ENCODE peak calls at places on chromosomes 13 and 19, in nine cellular contexts. One of them, this sample, is unnamed.

GRCh38 chr13:79883216-79883615 is 402.3 kb downstream of the NDFIP2 start:
- DNase-seq in nephron progenitor cell: no peak
- DNase-seq in activated T-helper 1 cell treated with anti-CD3 and anti-CD28 coated beads, Interleukin-2, amount 50 U/mL, for 16 hours: no peak
- DNase-seq in activated T-cell treated with anti-CD3 and anti-CD28 coated beads, Interleukin-2, amount 50 U/mL, for 72 hours: no peak
- DNase-seq in stimulated activated CD4-positive, alpha-beta T cell treated with anti-CD3 and anti-CD28 coated beads, Interleukin-1b, Interleukin-23, amount 100 ng/mL, for 24 hours: no peak
- DNase-seq in T-cell: no peak
- DNase-seq in stimulated activated naive CD8-positive, alpha-beta T cell treated with anti-CD3 and anti-CD28 coated beads, Interleukin-15, Interleukin-2, amounts not matched to agents 100 U/mL and 50 U/mL, for 24 hours: no peak
- DNase-seq in hypothalamus: no peak
- DNase-seq in fibroblast of mammary gland: no peak
- DNase-seq in this sample: no peak

GRCh38 chr19:13906525-13906904 is 514 bp downstream of the CC2D1A start:
- DNase-seq in stimulated activated naive CD8-positive, alpha-beta T cell treated with anti-CD3 and anti-CD28 coated beads, Interleukin-15, Interleukin-2, amounts not matched to agents 100 U/mL and 50 U/mL, for 24 hours: peak
- DNase-seq in hypothalamus: no peak
- DNase-seq in activated T-cell treated with anti-CD3 and anti-CD28 coated beads, Interleukin-2, amount 50 U/mL, for 72 hours: no peak
- DNase-seq in T-cell: peak
- DNase-seq in fibroblast of mammary gland: no peak
- DNase-seq in activated T-helper 1 cell treated with anti-CD3 and anti-CD28 coated beads, Interleukin-2, amount 50 U/mL, for 16 hours: no peak
- DNase-seq in stimulated activated CD4-positive, alpha-beta T cell treated with anti-CD3 and anti-CD28 coated beads, Interleukin-1b, Interleukin-23, amount 100 ng/mL, for 24 hours: no peak
- DNase-seq in nephron progenitor cell: no peak
- DNase-seq in this sample: no peak

GRCh38 chr13:60152904-60153303 is 10.8 kb downstream of the DIAPH3 start:
- DNase-seq in fibroblast of mammary gland: peak
- DNase-seq in stimulated activated naive CD8-positive, alpha-beta T cell treated with anti-CD3 and anti-CD28 coated beads, Interleukin-15, Interleukin-2, amounts not matched to agents 100 U/mL and 50 U/mL, for 24 hours: no peak
- DNase-seq in stimulated activated CD4-positive, alpha-beta T cell treated with anti-CD3 and anti-CD28 coated beads, Interleukin-1b, Interleukin-23, amount 100 ng/mL, for 24 hours: no peak
- DNase-seq in nephron progenitor cell: no peak
- DNase-seq in T-cell: no peak
- DNase-seq in hypothalamus: no peak
- DNase-seq in activated T-cell treated with anti-CD3 and anti-CD28 coated beads, Interleukin-2, amount 50 U/mL, for 72 hours: no peak
- DNase-seq in activated T-helper 1 cell treated with anti-CD3 and anti-CD28 coated beads, Interleukin-2, amount 50 U/mL, for 16 hours: no peak
- DNase-seq in this sample: no peak

GRCh38 chr19:51164215-51164614 is 22.1 kb downstream of the SIGLEC7 start:
- DNase-seq in hypothalamus: no peak
- DNase-seq in stimulated activated CD4-positive, alpha-beta T cell treated with anti-CD3 and anti-CD28 coated beads, Interleukin-1b, Interleukin-23, amount 100 ng/mL, for 24 hours: no peak
- DNase-seq in activated T-helper 1 cell treated with anti-CD3 and anti-CD28 coated beads, Interleukin-2, amount 50 U/mL, for 16 hours: no peak
- DNase-seq in nephron progenitor cell: no peak
- DNase-seq in T-cell: no peak
- DNase-seq in fibroblast of mammary gland: no peak
- DNase-seq in stimulated activated naive CD8-positive, alpha-beta T cell treated with anti-CD3 and anti-CD28 coated beads, Interleukin-15, Interleukin-2, amounts not matched to agents 100 U/mL and 50 U/mL, for 24 hours: no peak
- DNase-seq in activated T-cell treated with anti-CD3 and anti-CD28 coated beads, Interleukin-2, amount 50 U/mL, for 72 hours: no peak
- DNase-seq in this sample: no peak

GRCh38 chr13:100396771-100397170 is 191.8 kb downstream of the GGACT start:
- DNase-seq in fibroblast of mammary gland: no peak
- DNase-seq in T-cell: no peak
- DNase-seq in stimulated activated CD4-positive, alpha-beta T cell treated with anti-CD3 and anti-CD28 coated beads, Interleukin-1b, Interleukin-23, amount 100 ng/mL, for 24 hours: no peak
- DNase-seq in stimulated activated naive CD8-positive, alpha-beta T cell treated with anti-CD3 and anti-CD28 coated beads, Interleukin-15, Interleukin-2, amounts not matched to agents 100 U/mL and 50 U/mL, for 24 hours: no peak
- DNase-seq in hypothalamus: no peak
- DNase-seq in activated T-cell treated with anti-CD3 and anti-CD28 coated beads, Interleukin-2, amount 50 U/mL, for 72 hours: no peak
- DNase-seq in activated T-helper 1 cell treated with anti-CD3 and anti-CD28 coated beads, Interleukin-2, amount 50 U/mL, for 16 hours: no peak
- DNase-seq in nephron progenitor cell: no peak
- DNase-seq in this sample: no peak

GRCh38 chr13:114005206-114005720 is 31.4 kb upstream of the C13orf46 start:
- DNase-seq in T-cell: no peak
- DNase-seq in nephron progenitor cell: no peak
- DNase-seq in activated T-cell treated with anti-CD3 and anti-CD28 coated beads, Interleukin-2, amount 50 U/mL, for 72 hours: no peak
- DNase-seq in stimulated activated CD4-positive, alpha-beta T cell treated with anti-CD3 and anti-CD28 coated beads, Interleukin-1b, Interleukin-23, amount 100 ng/mL, for 24 hours: no peak
- DNase-seq in fibroblast of mammary gland: no peak
- DNase-seq in activated T-helper 1 cell treated with anti-CD3 and anti-CD28 coated beads, Interleukin-2, amount 50 U/mL, for 16 hours: no peak
- DNase-seq in hypothalamus: no peak
- DNase-seq in stimulated activated naive CD8-positive, alpha-beta T cell treated with anti-CD3 and anti-CD28 coated beads, Interleukin-15, Interleukin-2, amounts not matched to agents 100 U/mL and 50 U/mL, for 24 hours: no peak
- DNase-seq in this sample: no peak

GRCh38 chr13:56424246-56424645 is 716.5 kb upstream of the PRR20A start:
- DNase-seq in hypothalamus: no peak
- DNase-seq in stimulated activated naive CD8-positive, alpha-beta T cell treated with anti-CD3 and anti-CD28 coated beads, Interleukin-15, Interleukin-2, amounts not matched to agents 100 U/mL and 50 U/mL, for 24 hours: no peak
- DNase-seq in fibroblast of mammary gland: no peak
- DNase-seq in nephron progenitor cell: no peak
- DNase-seq in stimulated activated CD4-positive, alpha-beta T cell treated with anti-CD3 and anti-CD28 coated beads, Interleukin-1b, Interleukin-23, amount 100 ng/mL, for 24 hours: no peak
- DNase-seq in activated T-cell treated with anti-CD3 and anti-CD28 coated beads, Interleukin-2, amount 50 U/mL, for 72 hours: no peak
- DNase-seq in T-cell: no peak
- DNase-seq in activated T-helper 1 cell treated with anti-CD3 and anti-CD28 coated beads, Interleukin-2, amount 50 U/mL, for 16 hours: no peak
- DNase-seq in this sample: no peak

GRCh38 chr19:35262101-35262761 is 6.5 kb upstream of the USF2 start:
- DNase-seq in activated T-helper 1 cell treated with anti-CD3 and anti-CD28 coated beads, Interleukin-2, amount 50 U/mL, for 16 hours: no peak
- DNase-seq in activated T-cell treated with anti-CD3 and anti-CD28 coated beads, Interleukin-2, amount 50 U/mL, for 72 hours: no peak
- DNase-seq in nephron progenitor cell: no peak
- DNase-seq in stimulated activated CD4-positive, alpha-beta T cell treated with anti-CD3 and anti-CD28 coated beads, Interleukin-1b, Interleukin-23, amount 100 ng/mL, for 24 hours: no peak
- DNase-seq in stimulated activated naive CD8-positive, alpha-beta T cell treated with anti-CD3 and anti-CD28 coated beads, Interleukin-15, Interleukin-2, amounts not matched to agents 100 U/mL and 50 U/mL, for 24 hours: peak
- DNase-seq in T-cell: no peak
- DNase-seq in fibroblast of mammary gland: no peak
- DNase-seq in hypothalamus: no peak
- DNase-seq in this sample: no peak